ENCODE peak calls at places on chromosomes 7 and 10, in nine cellular contexts. One of them, this sample, is unnamed.

GRCh38 chr7:2894118-2894940 is 50.2 kb upstream of the GNA12 start:
- DNase-seq in suprapubic skin: no peak
- DNase-seq in A549: no peak
- DNase-seq in ovary: no peak
- DNase-seq in transverse colon: peak; percentile 55
- DNase-seq in tibial nerve: no peak
- DNase-seq in upper lobe of left lung: no peak
- DNase-seq in sigmoid colon: no peak
- DNase-seq in HepG2: no peak
- DNase-seq in this sample: peak; percentile 32

GRCh38 chr7:6166443-6166871 is 106.0 kb downstream of the CYTH3 start:
- DNase-seq in sigmoid colon: no peak
- DNase-seq in upper lobe of left lung: no peak
- DNase-seq in ovary: no peak
- DNase-seq in A549: no peak
- DNase-seq in transverse colon: no peak
- DNase-seq in tibial nerve: no peak
- DNase-seq in suprapubic skin: no peak
- DNase-seq in HepG2: no peak
- DNase-seq in this sample: no peak

GRCh38 chr10:110040108-110040507 is 32.3 kb downstream of the ADD3 start:
- DNase-seq in sigmoid colon: no peak
- DNase-seq in suprapubic skin: no peak
- DNase-seq in tibial nerve: no peak
- DNase-seq in transverse colon: no peak
- DNase-seq in ovary: no peak
- DNase-seq in A549: no peak
- DNase-seq in HepG2: no peak
- DNase-seq in upper lobe of left lung: no peak
- DNase-seq in this sample: no peak

GRCh38 chr10:85598646-85599045 is 767.9 kb downstream of the GRID1 start:
- DNase-seq in suprapubic skin: no peak
- DNase-seq in A549: no peak
- DNase-seq in transverse colon: no peak
- DNase-seq in upper lobe of left lung: no peak
- DNase-seq in HepG2: no peak
- DNase-seq in tibial nerve: no peak
- DNase-seq in ovary: no peak
- DNase-seq in sigmoid colon: no peak
- DNase-seq in this sample: no peak

GRCh38 chr7:425794-426188 is 93.9 kb downstream of the PDGFA start:
- DNase-seq in upper lobe of left lung: no peak
- DNase-seq in HepG2: no peak
- DNase-seq in A549: no peak
- DNase-seq in sigmoid colon: no peak
- DNase-seq in ovary: no peak
- DNase-seq in transverse colon: no peak
- DNase-seq in suprapubic skin: no peak
- DNase-seq in tibial nerve: no peak
- DNase-seq in this sample: no peak

GRCh38 chr10:78960316-78960800 is 108.4 kb upstream of the ZMIZ1 start:
- DNase-seq in ovary: peak; percentile 80
- DNase-seq in upper lobe of left lung: peak; percentile 65
- DNase-seq in HepG2: no peak
- DNase-seq in transverse colon: peak; percentile 66
- DNase-seq in A549: no peak
- DNase-seq in tibial nerve: peak; percentile 58
- DNase-seq in sigmoid colon: peak; percentile 96
- DNase-seq in suprapubic skin: peak; percentile 80
- DNase-seq in this sample: peak; percentile 41

GRCh38 chr10:77513783-77514331 is 123.8 kb downstream of the KCNMA1 start:
- DNase-seq in upper lobe of left lung: peak; percentile 21
- DNase-seq in A549: peak; percentile 55
- DNase-seq in suprapubic skin: no peak
- DNase-seq in HepG2: no peak
- DNase-seq in tibial nerve: no peak
- DNase-seq in ovary: no peak
- DNase-seq in sigmoid colon: peak; percentile 88
- DNase-seq in transverse colon: peak; percentile 61
- DNase-seq in this sample: peak; percentile 52

GRCh38 chr10:110993024-110993693 is 73.8 kb downstream of the SHOC2 start:
- DNase-seq in sigmoid colon: no peak
- DNase-seq in suprapubic skin: no peak
- DNase-seq in ovary: no peak
- DNase-seq in transverse colon: no peak
- DNase-seq in tibial nerve: no peak
- DNase-seq in upper lobe of left lung: no peak
- DNase-seq in A549: no peak
- DNase-seq in HepG2: no peak
- DNase-seq in this sample: no peak

DNA sequence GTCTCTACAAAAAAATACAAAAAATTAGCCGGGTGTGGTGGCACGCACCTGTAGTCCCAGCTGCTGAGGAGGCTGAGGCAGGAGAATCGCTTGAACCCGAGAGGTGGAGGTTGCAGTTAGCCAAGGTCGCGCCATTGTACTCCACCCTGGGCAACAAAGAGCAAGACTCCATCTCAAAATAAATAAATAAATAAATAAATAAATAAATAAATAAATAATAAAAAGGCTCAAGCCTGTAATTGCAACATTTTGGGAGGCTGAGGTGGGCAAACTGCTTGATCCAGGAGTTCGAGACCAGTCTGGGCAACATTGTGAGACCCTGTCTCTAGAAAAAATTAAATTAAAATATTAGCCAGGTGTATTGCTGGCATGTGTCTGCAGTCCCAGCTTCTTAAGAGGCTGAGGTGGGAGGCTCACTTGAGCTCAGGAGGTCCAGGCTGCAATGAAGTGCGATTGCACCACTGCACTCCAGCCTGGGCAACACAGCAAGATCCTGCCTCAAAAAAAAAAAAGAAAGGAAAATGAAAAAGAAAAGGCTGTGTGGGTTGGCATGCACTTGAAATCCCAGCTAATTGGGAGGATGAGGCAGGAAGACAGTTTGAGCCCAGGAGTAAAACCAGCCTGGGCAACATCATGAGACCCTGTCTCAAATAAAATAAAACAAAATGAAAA is 27.6 kb upstream of the SRGN start:
- DNase-seq in sigmoid colon: no peak
- DNase-seq in HepG2: no peak
- DNase-seq in tibial nerve: no peak
- DNase-seq in suprapubic skin: no peak
- DNase-seq in transverse colon: no peak
- DNase-seq in A549: no peak
- DNase-seq in upper lobe of left lung: no peak
- DNase-seq in ovary: no peak
- DNase-seq in this sample: no peak
- H3K27ac ChIP-seq in sigmoid colon: peak overlapping the region; percentile 80
- H3K27ac ChIP-seq in HepG2: no peak overlapping the region
- H3K27ac ChIP-seq in tibial nerve: no peak overlapping the region
- H3K27ac ChIP-seq in suprapubic skin: no peak overlapping the region
- H3K27ac ChIP-seq in transverse colon: peak overlapping the region; percentile 75
- H3K27ac ChIP-seq in A549: peak overlapping the region; percentile 85
- H3K27ac ChIP-seq in upper lobe of left lung: peak overlapping the region; percentile 94
- H3K27ac ChIP-seq in ovary: no peak overlapping the region
- H3K27ac ChIP-seq in this sample: peak overlapping the region; percentile 85

GRCh38 chr7:16915405-16915804 is 33.6 kb upstream of the AGR3 start:
- DNase-seq in ovary: no peak
- DNase-seq in tibial nerve: no peak
- DNase-seq in upper lobe of left lung: no peak
- DNase-seq in sigmoid colon: no peak
- DNase-seq in HepG2: no peak
- DNase-seq in transverse colon: no peak
- DNase-seq in A549: no peak
- DNase-seq in suprapubic skin: no peak
- DNase-seq in this sample: no peak

GRCh38 chr7:16916111-16916639 is 34.4 kb upstream of the AGR3 start:
- DNase-seq in upper lobe of left lung: no peak
- DNase-seq in HepG2: no peak
- DNase-seq in ovary: no peak
- DNase-seq in transverse colon: no peak
- DNase-seq in tibial nerve: no peak
- DNase-seq in suprapubic skin: no peak
- DNase-seq in sigmoid colon: no peak
- DNase-seq in A549: no peak
- DNase-seq in this sample: no peak

GRCh38 chr7:16916733-16917132 is 35.0 kb upstream of the AGR3 start:
- DNase-seq in transverse colon: no peak
- DNase-seq in HepG2: no peak
- DNase-seq in suprapubic skin: no peak
- DNase-seq in ovary: no peak
- DNase-seq in tibial nerve: no peak
- DNase-seq in sigmoid colon: no peak
- DNase-seq in upper lobe of left lung: no peak
- DNase-seq in A549: no peak
- DNase-seq in this sample: no peak

GRCh38 chr7:16913643-16914042 is 31.9 kb upstream of the AGR3 start:
- DNase-seq in ovary: no peak
- DNase-seq in A549: no peak
- DNase-seq in suprapubic skin: no peak
- DNase-seq in tibial nerve: no peak
- DNase-seq in HepG2: no peak
- DNase-seq in transverse colon: no peak
- DNase-seq in upper lobe of left lung: no peak
- DNase-seq in sigmoid colon: no peak
- DNase-seq in this sample: no peak

DNA sequence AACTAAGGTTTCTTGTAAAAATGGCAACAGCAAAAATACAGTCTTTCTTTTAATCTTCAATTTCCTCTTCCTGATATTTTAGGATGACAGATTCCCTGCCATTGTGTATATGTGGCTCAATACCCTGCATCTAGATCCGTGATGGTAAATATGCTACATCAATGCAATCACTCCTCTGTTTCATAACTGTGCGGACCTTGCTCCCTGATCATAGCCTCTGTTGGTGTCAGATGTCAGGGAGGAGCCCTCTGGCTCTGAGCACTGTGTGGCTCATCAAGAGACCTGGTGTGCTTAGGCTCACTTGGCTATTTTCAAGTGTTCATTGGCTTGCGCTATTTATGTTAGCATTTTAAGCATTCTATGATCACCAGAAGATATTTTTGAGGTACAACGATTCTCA is 33.0 kb upstream of the AGR3 start:
- DNase-seq in suprapubic skin: no peak
- DNase-seq in tibial nerve: no peak
- DNase-seq in A549: no peak
- DNase-seq in ovary: no peak
- DNase-seq in sigmoid colon: no peak
- DNase-seq in transverse colon: peak; percentile 27
- DNase-seq in upper lobe of left lung: no peak
- DNase-seq in HepG2: peak; percentile 81
- DNase-seq in this sample: no peak
- TF ChIP-seq CTCF in suprapubic skin: no peak
- TF ChIP-seq CTCF in tibial nerve: no peak
- TF ChIP-seq CTCF in A549: no peak
- TF ChIP-seq CTCF in ovary: no peak
- TF ChIP-seq CTCF in sigmoid colon: no peak
- TF ChIP-seq CTCF in transverse colon: no peak
- TF ChIP-seq CTCF in upper lobe of left lung: no peak
- TF ChIP-seq CTCF in HepG2: no peak
- TF ChIP-seq CTCF in this sample: no peak

GRCh38 chr10:58957517-58957916 is 218.9 kb upstream of the PHYHIPL start:
- DNase-seq in sigmoid colon: no peak
- DNase-seq in A549: no peak
- DNase-seq in tibial nerve: no peak
- DNase-seq in upper lobe of left lung: no peak
- DNase-seq in HepG2: no peak
- DNase-seq in ovary: no peak
- DNase-seq in transverse colon: no peak
- DNase-seq in suprapubic skin: no peak
- DNase-seq in this sample: no peak

GRCh38 chr10:58965855-58966254 is 210.6 kb upstream of the PHYHIPL start:
- DNase-seq in sigmoid colon: no peak
- DNase-seq in ovary: no peak
- DNase-seq in transverse colon: no peak
- DNase-seq in HepG2: peak; percentile 81
- DNase-seq in tibial nerve: no peak
- DNase-seq in suprapubic skin: no peak
- DNase-seq in A549: no peak
- DNase-seq in upper lobe of left lung: no peak
- DNase-seq in this sample: no peak

GRCh38 chr10:58963723-58964124 is 212.7 kb upstream of the PHYHIPL start:
- DNase-seq in transverse colon: no peak
- DNase-seq in ovary: no peak
- DNase-seq in sigmoid colon: peak; percentile 73
- DNase-seq in HepG2: peak; percentile 90
- DNase-seq in A549: no peak
- DNase-seq in tibial nerve: no peak
- DNase-seq in suprapubic skin: no peak
- DNase-seq in upper lobe of left lung: no peak
- DNase-seq in this sample: no peak

GRCh38 chr10:58967551-58968418 is 208.7 kb upstream of the PHYHIPL start:
- DNase-seq in suprapubic skin: no peak
- DNase-seq in upper lobe of left lung: no peak
- DNase-seq in ovary: no peak
- DNase-seq in transverse colon: no peak
- DNase-seq in sigmoid colon: no peak
- DNase-seq in A549: peak; percentile 36
- DNase-seq in tibial nerve: no peak
- DNase-seq in HepG2: peak; percentile 93
- DNase-seq in this sample: peak; percentile 31

DNA sequence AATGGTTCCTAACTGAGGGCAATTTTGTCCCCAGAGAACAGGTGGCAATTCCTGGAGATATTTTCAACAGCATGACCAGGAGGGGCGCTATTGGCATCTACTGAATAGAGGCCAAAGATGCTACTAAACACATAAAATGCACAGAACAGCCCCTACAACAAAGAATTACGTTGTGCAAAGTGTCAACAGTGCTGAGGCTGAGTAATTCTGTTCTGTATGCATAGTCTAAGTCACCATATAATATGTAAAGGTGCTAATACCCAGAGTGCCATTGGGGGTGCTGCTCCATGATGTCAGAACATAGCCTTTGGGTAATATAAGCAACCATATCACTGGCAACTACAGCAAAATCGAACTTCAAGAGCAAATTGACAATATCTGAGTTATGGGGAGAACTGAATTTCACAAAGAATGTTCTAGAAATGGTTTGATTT is 213.3 kb upstream of the PHYHIPL start:
- DNase-seq in HepG2: peak; percentile 70
- DNase-seq in transverse colon: no peak
- DNase-seq in suprapubic skin: no peak
- DNase-seq in A549: no peak
- DNase-seq in sigmoid colon: no peak
- DNase-seq in ovary: no peak
- DNase-seq in upper lobe of left lung: no peak
- DNase-seq in tibial nerve: no peak
- DNase-seq in this sample: no peak
- TF ChIP-seq EP300 in HepG2: no peak
- TF ChIP-seq EP300 in transverse colon: no peak
- TF ChIP-seq EP300 in suprapubic skin: no peak
- TF ChIP-seq EP300 in A549: no peak
- TF ChIP-seq EP300 in sigmoid colon: no peak
- TF ChIP-seq EP300 in ovary: no peak
- TF ChIP-seq EP300 in upper lobe of left lung: no peak
- TF ChIP-seq EP300 in tibial nerve: no peak
- TF ChIP-seq EP300 in this sample: no peak

GRCh38 chr10:24590697-24591457 is 132.8 kb downstream of the ARHGAP21 start:
- DNase-seq in A549: no peak
- DNase-seq in upper lobe of left lung: no peak
- DNase-seq in tibial nerve: no peak
- DNase-seq in HepG2: no peak
- DNase-seq in sigmoid colon: no peak
- DNase-seq in ovary: no peak
- DNase-seq in suprapubic skin: no peak
- DNase-seq in transverse colon: no peak
- DNase-seq in this sample: no peak

DNA sequence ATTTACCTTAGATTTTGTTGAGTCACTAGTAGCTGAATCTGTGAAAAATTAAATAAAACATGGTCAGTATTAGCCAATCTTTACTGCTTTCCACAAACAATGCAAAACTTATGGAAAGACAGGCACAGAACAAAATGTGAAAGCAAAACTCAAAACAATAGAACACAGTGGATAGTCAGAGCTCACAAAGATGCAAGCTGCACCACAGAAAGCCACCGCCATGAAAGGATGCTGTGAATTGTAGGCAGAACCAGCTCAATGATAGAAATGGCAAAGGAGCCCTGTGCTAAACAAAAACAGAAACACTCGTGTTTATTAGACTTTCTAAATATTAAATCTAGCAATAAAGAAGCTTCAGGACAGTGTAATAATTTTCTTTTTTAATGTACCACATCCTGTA is 134.4 kb downstream of the ARHGAP21 start:
- DNase-seq in tibial nerve: no peak
- DNase-seq in HepG2: no peak
- DNase-seq in upper lobe of left lung: no peak
- DNase-seq in sigmoid colon: no peak
- DNase-seq in ovary: no peak
- DNase-seq in transverse colon: no peak
- DNase-seq in A549: no peak
- DNase-seq in suprapubic skin: no peak
- DNase-seq in this sample: no peak
- H3K27ac ChIP-seq in tibial nerve: no peak overlapping the region
- H3K27ac ChIP-seq in HepG2: no peak overlapping the region
- H3K27ac ChIP-seq in upper lobe of left lung: no peak overlapping the region
- H3K27ac ChIP-seq in sigmoid colon: no peak overlapping the region
- H3K27ac ChIP-seq in ovary: no peak overlapping the region
- H3K27ac ChIP-seq in transverse colon: no peak overlapping the region
- H3K27ac ChIP-seq in A549: no peak overlapping the region
- H3K27ac ChIP-seq in suprapubic skin: no peak overlapping the region
- H3K27ac ChIP-seq in this sample: no peak overlapping the region